ENCODE peak calls at places on chromosomes 16 and 17, in nine cellular contexts. F is GM23338, B is colonic mucosa, M is osteoblast, L is MM.1S, Q is cardiac muscle cell, Y is mammary epithelial cell, D is psoas muscle, A is tibial nerve. X is an unnamed sample.

GRCh38 chr16:53043462-53043861 is 9.2 kb downstream of the CHD9NB start:
- DNase-seq in F (peak; percentile 30), B (peak; percentile 57), M (no peak), L (no peak), Q (peak; percentile 31), Y (no peak), D (no peak), A (no peak), X (no peak)

GRCh38 chr16:85563031-85563430 is 50.1 kb upstream of the GSE1 start:
- DNase-seq in F (no peak), B (no peak), M (no peak), L (no peak), Q (no peak), Y (no peak), D (no peak), A (no peak), X (no peak)

GRCh38 chr16:86639354-86639753 is 61.0 kb downstream of the FOXL1 start:
- DNase-seq in F (no peak), B (no peak), M (no peak), L (no peak), Q (no peak), Y (no peak), D (no peak), A (no peak), X (no peak)

GRCh38 chr16:28546626-28547025 is 7.1 kb upstream of the SGF29 start:
- DNase-seq in F (no peak), B (no peak), M (no peak), L (no peak), Q (no peak), Y (no peak), D (no peak), A (no peak), X (no peak)

GRCh38 chr17:75506134-75506533 is 9.2 kb downstream of the CASKIN2 start:
- DNase-seq in F (no peak), B (no peak), M (no peak), L (no peak), Q (no peak), Y (no peak), D (no peak), A (no peak), X (no peak)

GRCh38 chr17:37701424-37702020 is 43.3 kb downstream of the HNF1B start:
- DNase-seq in F (peak; percentile 62), B (peak; percentile 80), M (no peak), L (peak; percentile 44), Q (peak; percentile 20), Y (no peak), D (no peak), A (no peak), X (no peak)

GRCh38 chr17:60142872-60143499 is 6.8 kb upstream of the CA4 start:
- DNase-seq in F (peak; percentile 97), B (peak; percentile 94), M (peak; percentile 95), L (peak; percentile 82), Q (peak; percentile 92), Y (peak; percentile 77), D (peak; percentile 83), A (peak; percentile 83), X (peak; percentile 38)

GRCh38 chr16:13435415-13435814 is 484.5 kb upstream of the ERCC4 start:
- DNase-seq in F (no peak), B (no peak), M (no peak), L (no peak), Q (no peak), Y (no peak), D (no peak), A (no peak), X (no peak)

GRCh38 chr17:45423936-45424335 is 8.7 kb downstream of the ARHGAP27 start:
- DNase-seq in F (no peak), B (no peak), M (no peak), L (no peak), Q (no peak), Y (no peak), D (no peak), A (no peak), X (no peak)

GRCh38 chr17:45426561-45426960 is 6.1 kb downstream of the ARHGAP27 start:
- DNase-seq in F (no peak), B (no peak), M (peak; percentile 62), L (no peak), Q (no peak), Y (no peak), D (no peak), A (no peak), X (no peak)

GRCh38 chr17:45425984-45426413 is 6.7 kb downstream of the ARHGAP27 start:
- DNase-seq in F (no peak), B (no peak), M (peak; percentile 14), L (no peak), Q (no peak), Y (no peak), D (no peak), A (no peak), X (no peak)

GRCh38 chr17:45424769-45425124 is 7.9 kb downstream of the ARHGAP27 start:
- DNase-seq in F (no peak), B (no peak), M (no peak), L (no peak), Q (no peak), Y (no peak), D (no peak), A (no peak), X (no peak)

GRCh38 chr17:45425125-45425983 is 7.3 kb downstream of the ARHGAP27 start:
- DNase-seq in F (peak; percentile 93), B (peak; percentile 94), M (peak; percentile 94), L (no peak), Q (peak; percentile 73), Y (peak; percentile 97), D (no peak), A (no peak), X (no peak)
- H3K4me3 ChIP-seq in F (peak overlapping the region; percentile 57), B (peak overlapping the region; percentile 53), M (no peak overlapping the region), L (peak overlapping the region; percentile 22), Q (peak overlapping the region; percentile 18), Y (peak overlapping the region; percentile 42), D (no peak overlapping the region), A (no peak overlapping the region), X (peak overlapping the region; percentile 35)

DNA sequence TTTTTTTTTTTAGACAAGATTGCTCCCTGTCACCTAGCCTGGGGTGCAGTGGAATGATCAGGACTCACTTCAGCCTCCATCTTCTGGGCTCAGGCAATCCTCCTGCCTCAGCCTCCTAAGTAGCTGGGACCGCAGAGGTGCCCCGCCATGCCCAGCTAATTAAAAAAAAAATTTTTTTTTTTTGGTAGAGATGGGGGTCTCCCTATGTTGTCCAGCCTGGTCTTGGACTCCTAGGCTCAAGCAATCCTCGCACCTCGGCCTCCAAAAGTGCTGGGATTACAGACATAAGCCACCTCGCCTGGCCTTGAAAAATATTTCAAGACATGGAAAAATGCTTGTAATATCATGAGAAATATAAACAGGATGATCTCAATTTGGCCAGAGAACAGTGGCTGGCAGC is 42.9 kb downstream of the HAPSTR1 start:
- DNase-seq in F (no peak), B (no peak), M (no peak), L (no peak), Q (no peak), Y (no peak), D (no peak), A (no peak), X (no peak)
- TF ChIP-seq CTCF in F (no peak), B (no peak), M (no peak), L (no peak), Q (no peak), Y (no peak), D (no peak), A (no peak), X (no peak)

GRCh38 chr17:78826836-78827509 is 13.6 kb downstream of the USP36 start:
- DNase-seq in F (no peak), B (no peak), M (peak; percentile 48), L (no peak), Q (no peak), Y (no peak), D (no peak), A (no peak), X (no peak)
- H3K36me3 ChIP-seq in F (peaks cover 48% of the 10 kb centered on the region), B (peaks cover 13% of the 10 kb centered on the region), M (peaks cover 71% of the 10 kb centered on the region), L (peaks cover 26% of the 10 kb centered on the region), Q (peaks cover 40% of the 10 kb centered on the region), Y (peaks cover 38% of the 10 kb centered on the region), D (peaks cover 99% of the 10 kb centered on the region), A (no peaks in the 10 kb centered on the region), X (peaks cover 34% of the 10 kb centered on the region)

GRCh38 chr17:210402-210801 is 29.0 kb upstream of the DOC2B start:
- DNase-seq in F (no peak), B (no peak), M (no peak), L (no peak), Q (no peak), Y (no peak), D (no peak), A (no peak), X (no peak)

GRCh38 chr17:216625-217024 is 35.2 kb upstream of the DOC2B start:
- DNase-seq in F (no peak), B (no peak), M (no peak), L (no peak), Q (no peak), Y (no peak), D (no peak), A (no peak), X (no peak)

GRCh38 chr17:218711-219110 is 37.3 kb upstream of the DOC2B start:
- DNase-seq in F (no peak), B (no peak), M (no peak), L (no peak), Q (no peak), Y (no peak), D (no peak), A (no peak), X (no peak)

GRCh38 chr17:213286-214105 is 32.0 kb upstream of the DOC2B start:
- DNase-seq in F (no peak), B (no peak), M (peak; percentile 68), L (no peak), Q (no peak), Y (no peak), D (no peak), A (no peak), X (no peak)

GRCh38 chr17:214881-215331 is 33.5 kb upstream of the DOC2B start:
- DNase-seq in F (no peak), B (no peak), M (no peak), L (no peak), Q (no peak), Y (no peak), D (no peak), A (no peak), X (no peak)
- H3K4me3 ChIP-seq in F (peak overlapping the region; percentile 63), B (no peak overlapping the region), M (peak overlapping the region; percentile 71), L (peak overlapping the region; percentile 46), Q (no peak overlapping the region), Y (no peak overlapping the region), D (no peak overlapping the region), A (no peak overlapping the region), X (no peak overlapping the region)

DNA sequence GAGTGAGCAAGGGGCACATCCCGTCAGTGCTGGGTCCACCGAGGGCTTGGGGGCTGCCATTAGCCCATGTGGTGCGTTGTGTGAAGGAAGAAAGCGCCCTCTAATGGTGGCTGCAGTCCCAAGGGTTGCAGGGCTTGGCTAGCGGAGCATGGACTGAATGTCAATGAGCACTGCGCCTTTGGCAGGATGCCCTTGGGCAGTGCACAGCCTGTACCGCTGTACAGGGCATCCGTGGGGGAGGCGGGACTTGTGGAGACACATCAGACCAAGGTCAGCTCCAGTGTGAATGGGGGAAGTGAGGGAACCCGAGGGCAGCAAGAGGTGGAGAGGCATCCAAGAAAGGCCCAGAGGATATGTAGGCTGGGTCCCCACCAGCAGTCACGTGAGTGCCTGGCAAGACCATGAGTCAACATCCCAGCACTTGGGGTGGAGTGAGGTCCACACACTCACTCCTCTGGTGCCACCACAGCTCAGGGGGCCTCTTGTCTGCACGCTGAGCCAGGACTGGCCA is 75.5 kb upstream of the MED9 start:
- DNase-seq in F (peak; percentile 80), B (no peak), M (peak; percentile 91), L (no peak), Q (peak; percentile 49), Y (peak; percentile 4), D (no peak), A (no peak), X (no peak)
- TF ChIP-seq CTCF in F (peak; percentile 93), B (no peak), M (peak; percentile 28), L (peak; percentile 17), Q (peak; percentile 14), Y (no peak), D (no peak), A (no peak), X (peak; percentile 25)

X was measured in GM06990.